ENCODE peak calls at places on chromosomes 11 and 22, in seven cellular contexts. K is GM06990, L is cardiac fibroblast, B is colonic mucosa, X is IMR-90, C is progenitor cell of endocrine pancreas, P is epithelial cell of proximal tubule. A is an unnamed sample.

GRCh38 chr11:100908746-100909145 is 220.9 kb downstream of the PGR start:
- DNase-seq in K (no peak), L (peak), B (no peak), X (peak), C (no peak), P (no peak), A (no peak)

GRCh38 chr11:123601136-123601535 is 53.3 kb downstream of the SCN3B start:
- DNase-seq in K (no peak), L (peak), B (no peak), X (peak), C (no peak), P (no peak), A (no peak)

GRCh38 chr11:5280582-5281102 is 10.9 kb upstream of the HBE1 start:
- DNase-seq in K (peak), L (peak), B (peak), X (peak), C (no peak), P (peak), A (no peak)

GRCh38 chr22:35452351-35452781 is 52.4 kb downstream of the MCM5 start:
- DNase-seq in K (no peak), L (no peak), B (peak), X (no peak), C (no peak), P (no peak), A (no peak)

GRCh38 chr11:561148-562003 is 606 bp downstream of the RASSF7 start:
- DNase-seq in K (no peak), L (no peak), B (peak), X (no peak), C (peak), P (no peak), A (no peak)

GRCh38 chr11:122197055-122197987 is 81.3 kb upstream of the BLID start:
- DNase-seq in K (no peak), L (peak), B (no peak), X (peak), C (no peak), P (peak), A (no peak)

GRCh38 chr11:123580557-123581275 is 73.7 kb downstream of the SCN3B start:
- DNase-seq in K (peak), L (peak), B (peak), X (peak), C (peak), P (no peak), A (peak)

GRCh38 chr22:42943981-42944380 is 71.0 kb downstream of the PACSIN2 start:
- DNase-seq in K (no peak), L (no peak), B (no peak), X (no peak), C (no peak), P (no peak), A (no peak)

GRCh38 chr11:8307601-8308000 is 43.9 kb upstream of the LMO1 start:
- DNase-seq in K (no peak), L (no peak), B (no peak), X (no peak), C (no peak), P (no peak), A (no peak)

GRCh38 chr11:6725386-6725896 is 42.3 kb upstream of the MRPL17 start:
- DNase-seq in K (no peak), L (no peak), B (no peak), X (no peak), C (no peak), P (no peak), A (no peak)

GRCh38 chr11:24496728-24497396 is at the start of gene LUZP2:
- DNase-seq in K (no peak), L (peak), B (peak), X (peak), C (peak), P (no peak), A (peak)

GRCh38 chr11:68215087-68215445 is 2.0 kb upstream of the KMT5B start:
- DNase-seq in K (no peak), L (no peak), B (no peak), X (no peak), C (no peak), P (no peak), A (no peak)

GRCh38 chr11:13486926-13487660 is 8.7 kb downstream of the PTH start:
- DNase-seq in K (peak), L (peak), B (peak), X (no peak), C (peak), P (no peak), A (no peak)

GRCh38 chr11:12673601-12673923 is 659 bp upstream of the TEAD1 start:
- DNase-seq in K (no peak), L (no peak), B (no peak), X (no peak), C (no peak), P (no peak), A (no peak)

GRCh38 chr11:135033545-135033944 is 621.5 kb upstream of the B3GAT1 start:
- DNase-seq in K (no peak), L (peak), B (no peak), X (no peak), C (no peak), P (no peak), A (no peak)

GRCh38 chr22:29670615-29671014 is 49.2 kb upstream of the CABP7 start:
- DNase-seq in K (no peak), L (no peak), B (no peak), X (no peak), C (no peak), P (no peak), A (no peak)

GRCh38 chr11:68542617-68543016 is 82.1 kb downstream of the PPP6R3 start:
- DNase-seq in K (no peak), L (peak), B (no peak), X (peak), C (no peak), P (peak), A (no peak)

GRCh38 chr11:62882811-62883496 is 2.3 kb downstream of the SLC3A2 start:
- DNase-seq in K (no peak), L (no peak), B (no peak), X (no peak), C (no peak), P (no peak), A (no peak)

GRCh38 chr22:28222976-28223375 is 303.9 kb upstream of the PITPNB start:
- DNase-seq in K (no peak), L (no peak), B (no peak), X (peak), C (no peak), P (no peak), A (no peak)

GRCh38 chr22:24583221-24583971 is 9.5 kb downstream of the LRRC75B start:
- DNase-seq in K (no peak), L (peak), B (no peak), X (peak), C (no peak), P (no peak), A (no peak)

DNA sequence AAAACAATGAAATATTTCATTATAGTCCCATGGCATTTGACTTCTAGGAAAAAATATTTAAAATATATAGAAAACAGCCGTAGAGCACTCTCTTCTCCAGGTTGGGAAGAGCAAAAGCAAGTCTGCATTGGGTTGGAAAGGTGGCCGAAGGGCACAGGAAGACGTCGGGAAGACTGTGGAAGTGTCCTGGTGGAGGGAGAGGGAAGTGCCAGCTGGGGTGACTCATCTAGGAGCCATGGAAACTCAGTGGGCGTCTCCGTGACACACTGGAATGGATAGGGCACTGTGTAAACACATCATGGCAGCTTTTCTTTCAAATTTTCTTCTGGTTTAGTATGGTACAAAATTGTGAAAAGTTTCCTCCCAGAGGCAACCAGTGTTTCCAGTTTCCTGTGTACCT is 12.7 kb downstream of the GTPBP1 start:
- DNase-seq in K (no peak), L (peak), B (peak), X (peak), C (no peak), P (no peak), A (no peak)
- TF ChIP-seq CTCF in K (no peak), L (peak), B (peak), X (peak), C (peak), P (peak), A (peak)

DNA sequence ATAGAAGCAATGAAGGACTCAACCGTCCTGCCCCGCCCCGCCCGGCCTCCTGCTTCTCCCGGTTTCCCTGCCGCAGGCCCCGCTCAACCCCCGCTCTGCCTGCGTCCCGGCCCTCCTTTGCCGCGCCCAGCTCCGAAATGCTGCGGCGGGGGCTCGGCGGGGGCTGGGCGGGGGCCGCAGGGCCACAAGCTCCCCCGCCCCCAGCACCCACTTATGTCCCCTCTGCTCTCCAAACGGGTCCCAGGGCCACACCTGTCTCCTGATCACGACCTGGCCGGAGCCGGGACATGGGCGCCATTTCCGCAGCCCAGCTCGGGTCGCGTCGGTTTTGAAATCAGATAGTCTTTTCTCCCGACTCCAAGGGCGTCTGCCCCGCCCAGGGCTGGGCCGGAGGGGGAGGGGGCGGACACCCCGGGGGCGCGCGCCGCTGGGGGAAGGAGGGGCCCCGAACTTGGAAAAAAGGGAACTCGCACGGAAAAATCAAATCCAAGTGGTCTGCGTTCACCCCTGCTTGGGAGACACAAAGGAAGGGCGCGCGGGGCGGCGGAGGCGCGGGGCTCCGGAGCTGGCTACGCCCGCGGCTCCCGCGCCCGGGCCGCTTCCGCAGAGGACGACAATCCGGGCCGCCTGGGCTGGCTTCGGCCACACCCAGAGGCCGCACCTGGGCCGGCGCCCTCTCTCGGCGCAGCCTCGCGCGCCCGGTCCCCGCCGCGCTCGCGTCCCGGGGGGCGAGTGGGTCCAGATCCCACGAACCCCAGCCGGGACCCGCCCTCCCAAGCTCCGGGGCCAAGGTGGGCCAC is 70.5 kb upstream of the EP300 start:
- DNase-seq in K (peak), L (peak), B (peak), X (peak), C (peak), P (no peak), A (peak)
- TF ChIP-seq CTCF in K (no peak), L (no peak), B (no peak), X (no peak), C (peak), P (peak), A (peak)

GRCh38 chr11:77471520-77472234 is 2.2 kb downstream of the PAK1 start:
- DNase-seq in K (no peak), L (no peak), B (peak), X (no peak), C (peak), P (no peak), A (no peak)
- TF ChIP-seq CTCF in K (peak), L (no peak), B (no peak), X (peak), C (peak), P (peak), A (peak)

GRCh38 chr11:129699711-129700304 is 115.8 kb upstream of the TMEM45B start:
- DNase-seq in K (no peak), L (no peak), B (no peak), X (no peak), C (no peak), P (no peak), A (no peak)
- TF ChIP-seq CTCF in K (no peak), L (no peak), B (no peak), X (no peak), C (no peak), P (peak), A (peak)

A was measured in type B pancreatic cell.